ENCODE peak calls at places on chromosomes 1 and 21, in eight cellular contexts. Y is CD8-positive, alpha-beta memory T cell; E is testis; T is upper lobe of right lung; K is ovary; H is neuronal stem cell; F is hepatocyte; P is heart left ventricle. Q is an unnamed sample. For H3K9me3, the result is how much of the 10 kb centered on the place peaks cover.

GRCh38 chr1:164440222-164440621 is 118.8 kb upstream of the PBX1 start:
- DNase-seq in Y (no peak), E (peak), T (no peak), K (peak), H (no peak), F (peak), P (peak), Q (no peak)

GRCh38 chr1:74771913-74772515 is 39.1 kb downstream of the TYW3 start:
- DNase-seq in Y (peak), E (peak), T (no peak), K (no peak), H (peak), F (peak), P (no peak), Q (no peak)

GRCh38 chr1:62180649-62181048 is 14.0 kb upstream of the L1TD1 start:
- DNase-seq in Y (no peak), E (no peak), T (peak), K (no peak), H (no peak), F (peak), P (no peak), Q (no peak)

GRCh38 chr1:5969168-5969567 is 23.1 kb downstream of the NPHP4 start:
- DNase-seq in Y (no peak), E (no peak), T (peak), K (no peak), H (no peak), F (no peak), P (no peak), Q (no peak)

GRCh38 chr1:157965584-157965983 is 27.9 kb upstream of the KIRREL1 start:
- DNase-seq in Y (no peak), E (no peak), T (no peak), K (no peak), H (no peak), F (peak), P (no peak), Q (no peak)

GRCh38 chr1:80375662-80376061 is 1369.1 kb upstream of the ADGRL4 start:
- DNase-seq in Y (no peak), E (no peak), T (no peak), K (no peak), H (no peak), F (no peak), P (no peak), Q (no peak)

GRCh38 chr1:201982923-201983805 is 716 bp downstream of the RNPEP start:
- DNase-seq in Y (peak), E (peak), T (peak), K (peak), H (peak), F (peak), P (peak), Q (peak)

GRCh38 chr1:56506951-56507437 is 72.4 kb downstream of the PLPP3 start:
- DNase-seq in Y (no peak), E (no peak), T (no peak), K (no peak), H (no peak), F (no peak), P (no peak), Q (no peak)

GRCh38 chr1:213829806-213830205 is 158.0 kb upstream of the PROX1 start:
- DNase-seq in Y (no peak), E (no peak), T (no peak), K (no peak), H (no peak), F (no peak), P (no peak), Q (no peak)

GRCh38 chr1:220521755-220522154 is 6.2 kb upstream of the MARK1 start:
- DNase-seq in Y (no peak), E (no peak), T (no peak), K (no peak), H (no peak), F (no peak), P (no peak), Q (no peak)

GRCh38 chr1:49102752-49103151 is 326.1 kb upstream of the BEND5 start:
- DNase-seq in Y (no peak), E (no peak), T (no peak), K (no peak), H (no peak), F (no peak), P (no peak), Q (no peak)

GRCh38 chr21:35399706-35400105 is 350.6 kb upstream of the RUNX1 start:
- DNase-seq in Y (no peak), E (no peak), T (no peak), K (no peak), H (no peak), F (no peak), P (no peak), Q (no peak)

GRCh38 chr1:11339346-11340247 is 66.6 kb downstream of the UBIAD1 start:
- DNase-seq in Y (no peak), E (peak), T (no peak), K (no peak), H (peak), F (peak), P (no peak), Q (no peak)

GRCh38 chr1:226060976-226061792 is 1.3 kb upstream of the H3-3A start:
- DNase-seq in Y (no peak), E (no peak), T (no peak), K (no peak), H (no peak), F (no peak), P (no peak), Q (no peak)

GRCh38 chr1:190615818-190616217 is 138.2 kb upstream of the BRINP3 start:
- DNase-seq in Y (no peak), E (no peak), T (no peak), K (no peak), H (no peak), F (no peak), P (no peak), Q (no peak)

GRCh38 chr1:31521761-31522555 is 54.4 kb upstream of the TINAGL1 start:
- DNase-seq in Y (no peak), E (no peak), T (peak), K (no peak), H (no peak), F (no peak), P (no peak), Q (no peak)

GRCh38 chr1:194114288-194114687 is 927.9 kb upstream of the B3GALT2 start:
- DNase-seq in Y (no peak), E (no peak), T (no peak), K (no peak), H (no peak), F (no peak), P (no peak), Q (no peak)

GRCh38 chr1:157233131-157233530 is 94.9 kb upstream of the ETV3 start:
- DNase-seq in Y (no peak), E (no peak), T (no peak), K (no peak), H (no peak), F (no peak), P (no peak), Q (no peak)

GRCh38 chr1:70717211-70717610 is 306.1 kb downstream of the CTH start:
- DNase-seq in Y (no peak), E (no peak), T (no peak), K (no peak), H (no peak), F (no peak), P (no peak), Q (no peak)

DNA sequence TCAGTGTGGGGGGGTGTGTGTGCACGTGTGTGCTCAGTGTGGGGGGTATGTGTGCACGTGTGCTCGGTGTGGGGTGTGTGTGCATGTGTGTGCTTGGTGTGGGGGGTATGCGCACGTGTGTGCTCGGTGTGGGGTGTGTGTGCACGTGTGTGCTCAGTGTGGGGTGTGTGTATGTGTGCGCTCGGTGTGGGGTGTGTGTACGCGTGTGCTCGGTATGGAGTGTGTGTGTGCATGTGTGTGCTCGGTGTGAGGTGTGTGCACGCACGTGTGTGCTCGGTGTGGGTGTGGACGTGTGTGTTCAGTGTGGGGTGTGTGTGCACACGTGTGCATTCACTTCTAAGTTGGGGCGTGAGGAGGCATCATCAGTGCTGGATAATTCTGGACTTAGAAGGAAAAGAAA is 77.9 kb downstream of the PRDM16 start:
- DNase-seq in Y (no peak), E (no peak), T (no peak), K (no peak), H (no peak), F (no peak), P (no peak), Q (no peak)
- H3K9me3 ChIP-seq in Y (under half), E (under half), T (under half), K (under half), H (under half), F (under half), P (under half), Q (under half)

DNA sequence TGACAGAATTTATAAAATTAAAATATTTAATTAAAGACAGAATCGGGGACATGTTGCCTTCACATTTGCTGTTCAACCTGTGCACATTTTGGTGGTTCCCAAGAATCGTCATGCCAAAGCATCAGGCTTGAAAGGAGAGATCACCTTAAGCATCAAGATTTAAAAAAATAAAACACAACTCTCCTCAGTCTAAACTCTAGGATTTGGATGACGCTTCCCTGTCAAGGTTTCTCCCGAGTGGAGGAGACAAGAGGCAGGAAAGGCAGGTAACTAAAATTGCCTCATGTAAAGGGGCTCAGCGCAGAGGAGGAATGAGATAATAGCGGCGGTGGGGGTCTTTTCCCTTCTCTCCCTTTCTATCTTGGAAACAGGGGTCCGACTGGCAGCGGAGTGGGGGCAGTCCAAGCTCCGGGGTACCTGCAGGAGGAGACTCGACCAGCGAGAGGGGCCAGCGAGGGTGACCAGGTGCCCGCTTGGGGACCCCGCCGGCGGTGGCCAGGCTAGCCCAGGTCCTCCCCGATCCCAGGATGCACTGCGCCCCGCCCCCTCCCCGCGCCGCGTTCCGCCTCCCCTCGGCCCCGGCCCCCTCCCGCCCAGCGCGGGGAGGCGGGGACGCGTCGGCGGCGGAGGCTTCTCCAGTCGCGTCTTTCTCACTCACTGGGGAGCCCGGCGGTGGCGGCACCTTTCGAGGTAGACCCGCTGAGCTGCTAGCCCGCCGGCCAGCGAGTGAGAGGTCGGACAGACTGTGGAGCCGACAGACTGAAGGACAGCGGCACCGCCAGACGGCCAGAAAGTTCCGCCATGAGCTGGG is at the start of gene FNBP1L:
- DNase-seq in Y (peak), E (peak), T (peak), K (peak), H (peak), F (peak), P (peak), Q (peak)
- H3K27ac ChIP-seq in Y (peak), E (peak), T (peak), K (peak), H (peak), F (peak), P (peak), Q (peak)

GRCh38 chr21:44579056-44579832 is 1.2 kb downstream of the KRTAP10-5 start:
- DNase-seq in Y (no peak), E (no peak), T (peak), K (no peak), H (no peak), F (no peak), P (no peak), Q (no peak)
- H3K9me3 ChIP-seq in Y (under half), E (under half), T (under half), K (under half), H (under half), F (under half), P (under half), Q (under half)

GRCh38 chr1:37949524-37950152 is 2.8 kb upstream of the INPP5B start:
- DNase-seq in Y (no peak), E (no peak), T (peak), K (no peak), H (no peak), F (no peak), P (no peak), Q (no peak)
- H3K27ac ChIP-seq in Y (no peak), E (no peak), T (no peak), K (no peak), H (no peak), F (no peak), P (no peak), Q (no peak)

DNA sequence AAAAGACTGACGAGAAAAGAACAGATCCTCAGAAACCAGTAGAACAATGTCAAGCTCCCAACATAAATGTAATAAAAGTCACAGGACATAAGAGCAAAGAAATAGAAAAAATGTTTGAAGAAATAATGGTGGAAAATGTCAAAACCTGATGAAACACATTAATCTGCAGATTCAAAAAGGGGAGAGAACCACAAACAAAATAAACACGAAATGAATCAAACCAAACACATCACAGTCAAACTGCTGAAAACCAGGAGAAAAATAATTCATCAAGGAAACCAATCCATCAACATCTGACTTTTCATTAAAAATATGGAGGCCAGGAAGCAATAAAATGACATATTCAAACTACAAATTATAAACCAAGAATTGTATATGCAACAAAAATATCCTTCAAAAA is 31.9 kb downstream of the TRIM33 start:
- DNase-seq in Y (no peak), E (no peak), T (no peak), K (no peak), H (no peak), F (no peak), P (no peak), Q (no peak)
- H3K9me3 ChIP-seq in Y (under half), E (under half), T (under half), K (under half), H (under half), F (under half), P (under half), Q (under half)

GRCh38 chr1:13921190-13921589 is 221.2 kb downstream of the PRDM2 start:
- DNase-seq in Y (no peak), E (no peak), T (no peak), K (no peak), H (no peak), F (no peak), P (no peak), Q (no peak)

GRCh38 chr1:13926556-13926955 is 226.6 kb downstream of the PRDM2 start:
- DNase-seq in Y (no peak), E (no peak), T (no peak), K (no peak), H (no peak), F (no peak), P (no peak), Q (no peak)

GRCh38 chr1:13917607-13918006 is 217.6 kb downstream of the PRDM2 start:
- DNase-seq in Y (no peak), E (no peak), T (no peak), K (no peak), H (no peak), F (no peak), P (no peak), Q (no peak)

GRCh38 chr1:13927736-13928135 is 227.7 kb downstream of the PRDM2 start:
- DNase-seq in Y (no peak), E (no peak), T (no peak), K (no peak), H (no peak), F (no peak), P (no peak), Q (no peak)

GRCh38 chr1:13922440-13922839 is 222.5 kb downstream of the PRDM2 start:
- DNase-seq in Y (no peak), E (no peak), T (no peak), K (no peak), H (no peak), F (peak), P (no peak), Q (no peak)
- H3K27ac ChIP-seq in Y (no peak), E (no peak), T (no peak), K (no peak), H (no peak), F (peak), P (no peak), Q (no peak)

DNA sequence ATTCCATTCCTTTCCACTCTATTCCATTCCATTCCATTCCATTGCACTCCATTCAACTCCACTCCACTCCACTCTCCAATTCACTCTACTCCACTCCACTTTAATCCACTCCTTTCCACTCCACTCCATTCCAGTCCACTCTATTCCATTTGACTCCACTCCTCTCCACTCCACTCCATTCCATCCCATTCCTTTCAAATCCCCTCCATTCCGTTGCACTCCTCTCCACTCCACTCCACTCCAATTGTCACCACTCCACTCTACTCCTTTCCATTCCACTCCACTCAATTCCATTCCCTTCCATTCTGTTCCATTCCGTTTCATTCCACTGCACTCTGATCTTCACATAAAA is 2563.7 kb upstream of the TPTE start:
- DNase-seq in Y (no peak), E (no peak), T (no peak), K (no peak), H (no peak), F (no peak), P (no peak), Q (no peak)
- H3K9me3 ChIP-seq in Y (under half), E (under half), T (half or more), K (under half), H (under half), F (half or more), P (under half), Q (half or more)

GRCh38 chr1:54272772-54273091 is 72.8 kb downstream of the MRPL37 start:
- DNase-seq in Y (no peak), E (no peak), T (no peak), K (no peak), H (no peak), F (no peak), P (no peak), Q (no peak)
- H3K27ac ChIP-seq in Y (no peak), E (peak), T (peak), K (peak), H (no peak), F (peak), P (peak), Q (peak)

GRCh38 chr21:40016667-40017066 is 149.4 kb downstream of the PCP4 start:
- DNase-seq in Y (no peak), E (no peak), T (no peak), K (no peak), H (no peak), F (no peak), P (no peak), Q (no peak)

GRCh38 chr21:40014394-40014793 is 147.2 kb downstream of the PCP4 start:
- DNase-seq in Y (no peak), E (no peak), T (no peak), K (no peak), H (no peak), F (no peak), P (no peak), Q (no peak)

GRCh38 chr21:40013001-40013735 is 145.9 kb downstream of the PCP4 start:
- DNase-seq in Y (no peak), E (no peak), T (no peak), K (no peak), H (no peak), F (no peak), P (no peak), Q (no peak)

GRCh38 chr21:40016234-40016633 is 149.0 kb downstream of the PCP4 start:
- DNase-seq in Y (no peak), E (no peak), T (no peak), K (no peak), H (no peak), F (no peak), P (no peak), Q (no peak)

GRCh38 chr21:40015818-40016217 is 148.6 kb downstream of the PCP4 start:
- DNase-seq in Y (no peak), E (no peak), T (no peak), K (no peak), H (no peak), F (no peak), P (no peak), Q (no peak)
- H3K9me3 ChIP-seq in Y (under half), E (under half), T (under half), K (under half), H (under half), F (under half), P (under half), Q (under half)

GRCh38 chr1:110778821-110779220 is 94.1 kb upstream of the CD53 start:
- DNase-seq in Y (no peak), E (no peak), T (no peak), K (no peak), H (no peak), F (no peak), P (no peak), Q (no peak)
- H3K27ac ChIP-seq in Y (no peak), E (no peak), T (no peak), K (no peak), H (no peak), F (no peak), P (no peak), Q (no peak)

Q was measured in left lung.